ENCODE peak calls at places on chromosomes 6 and 20, in ten cellular contexts. S, O, P, M, F, V, Q, R, Z and W are unnamed samples.

GRCh38 chr20:57308451-57309410 is 20.9 kb upstream of the SPO11 start:
- DNase-seq in F (no peak), O (no peak), S (no peak), V (no peak), Q (no peak), Z (no peak), R (no peak), M (no peak), P (no peak), W (no peak)

GRCh38 chr6:29797120-29797519 is 30.5 kb upstream of the HLA-G start:
- DNase-seq in M (no peak), S (no peak), P (no peak), V (peak), O (no peak), R (no peak), Q (peak), F (peak), Z (peak), W (peak)

GRCh38 chr6:11536795-11537194 is 754 bp upstream of the TMEM170B start:
- DNase-seq in Z (no peak), V (no peak), S (peak), P (peak), Q (no peak), O (no peak), R (no peak), F (no peak), M (peak), W (no peak)

GRCh38 chr6:43669050-43669921 is 18.3 kb downstream of the MRPS18A start:
- DNase-seq in P (peak), S (no peak), Q (no peak), F (peak), O (no peak), M (no peak), Z (peak), V (peak), R (no peak), W (peak)

GRCh38 chr6:93013054-93013453 is 406.3 kb downstream of the EPHA7 start:
- DNase-seq in O (no peak), F (no peak), M (no peak), P (no peak), R (no peak), Q (no peak), Z (no peak), V (no peak), S (no peak), W (no peak)

GRCh38 chr6:126076992-126077664 is 90.8 kb downstream of the TRMT11 start:
- DNase-seq in P (no peak), Z (no peak), M (no peak), F (no peak), S (no peak), R (no peak), V (no peak), Q (no peak), O (no peak), W (no peak)

GRCh38 chr6:155026366-155027045 is 31.4 kb downstream of the TIAM2 start:
- DNase-seq in S (no peak), O (no peak), R (no peak), Q (peak), M (no peak), V (peak), F (peak), P (no peak), Z (peak), W (peak)

GRCh38 chr20:50346372-50347347 is 156.0 kb downstream of the CEBPB start:
- DNase-seq in F (peak), Z (peak), R (peak), Q (peak), M (no peak), O (peak), S (no peak), P (peak), V (peak), W (peak)

GRCh38 chr6:2669067-2669710 is 81.5 kb downstream of the MYLK4 start:
- DNase-seq in M (no peak), R (no peak), O (no peak), P (no peak), S (no peak), F (peak), Q (no peak), V (peak), Z (no peak), W (no peak)

GRCh38 chr6:30219244-30219643 is 6.0 kb upstream of the TRIM26 start:
- DNase-seq in Z (peak), V (peak), O (no peak), R (no peak), P (peak), F (peak), Q (peak), S (peak), M (peak), W (peak)

GRCh38 chr6:111211411-111212030 is 124.2 kb downstream of the SLC16A10 start:
- DNase-seq in M (no peak), R (no peak), O (no peak), V (no peak), Q (no peak), P (no peak), Z (peak), S (no peak), F (no peak), W (no peak)

DNA sequence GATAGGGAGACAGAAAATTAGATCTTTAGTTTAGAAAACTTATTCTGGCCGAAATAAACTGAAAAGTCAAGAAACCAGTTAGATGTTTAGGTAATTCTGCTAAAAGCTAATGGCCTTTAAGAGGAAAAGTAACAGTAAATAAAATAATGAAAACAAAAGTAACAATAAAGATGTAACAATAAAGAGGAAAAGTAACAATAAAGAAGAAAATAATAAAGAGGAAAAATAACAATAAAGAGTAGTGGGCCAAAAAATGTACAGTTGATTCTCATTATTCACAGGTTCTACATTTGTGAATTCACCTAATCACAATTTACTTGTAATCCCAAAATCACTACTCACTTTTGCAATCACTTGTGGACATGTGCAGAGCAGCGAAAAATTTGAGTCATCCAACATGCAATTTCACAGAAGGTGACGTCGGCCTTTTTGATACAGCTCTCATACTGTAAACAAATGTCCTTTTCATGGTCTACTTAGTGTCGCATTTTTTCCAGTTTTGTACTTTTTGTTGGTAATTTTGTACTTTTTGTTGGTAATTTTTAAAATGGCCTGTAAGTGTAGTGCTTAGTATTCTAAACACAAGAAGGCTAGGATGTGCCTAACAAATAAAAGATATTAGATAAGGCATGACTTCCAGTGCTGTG is 24.0 kb downstream of the HBS1L start:
- DNase-seq in F (peak), Z (peak), M (no peak), R (no peak), O (no peak), Q (no peak), V (peak), P (no peak), S (no peak), W (peak)
- TF ChIP-seq CTCF in F (no peak), Z (no peak), M (no peak), R (no peak), O (no peak), Q (no peak), V (no peak), P (no peak), S (no peak), W (no peak)

DNA sequence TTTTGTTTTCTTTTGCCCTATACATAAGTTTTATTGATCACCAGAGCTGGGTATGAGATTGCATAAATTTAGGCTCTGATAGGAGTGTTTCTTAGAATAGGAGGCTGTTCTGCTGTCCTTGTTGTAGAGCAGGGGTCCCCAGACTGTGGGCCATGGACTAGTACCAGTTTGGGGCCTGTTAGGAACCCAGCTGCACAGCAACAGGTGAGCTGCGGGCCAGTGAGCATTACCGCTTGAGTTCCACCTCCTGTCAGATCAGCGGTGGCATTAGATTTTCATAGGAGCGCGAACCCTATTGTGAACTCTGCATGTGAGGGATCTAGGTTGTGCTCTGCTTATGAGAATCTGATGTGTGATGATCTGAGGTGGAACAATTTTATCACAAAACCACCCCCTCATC is 26.2 kb downstream of the PHF3 start:
- DNase-seq in F (no peak), O (no peak), P (no peak), Q (no peak), Z (no peak), M (no peak), V (no peak), R (no peak), S (no peak), W (no peak)
- TF ChIP-seq CTCF in F (no peak), O (no peak), P (no peak), Q (no peak), Z (no peak), M (no peak), V (no peak), R (no peak), S (no peak), W (no peak)

GRCh38 chr6:51531623-51532022 is 555.8 kb downstream of the PKHD1 start:
- DNase-seq in Z (no peak), F (no peak), P (no peak), R (no peak), Q (no peak), V (no peak), S (no peak), M (no peak), O (no peak), W (no peak)
- TF ChIP-seq CTCF in Z (no peak), F (no peak), P (no peak), R (no peak), Q (no peak), V (no peak), S (no peak), M (no peak), O (no peak), W (no peak)

GRCh38 chr6:151440930-151441329 is 11.0 kb downstream of the RMND1 start:
- DNase-seq in S (no peak), M (no peak), O (no peak), Z (peak), R (no peak), Q (no peak), P (no peak), V (peak), F (peak), W (no peak)
- TF ChIP-seq CTCF in S (no peak), M (no peak), O (peak), Z (peak), R (no peak), Q (no peak), P (no peak), V (peak), F (peak), W (peak)

GRCh38 chr6:28436404-28436803 is 6.9 kb downstream of the ZSCAN23 start:
- DNase-seq in R (no peak), M (no peak), O (no peak), S (no peak), Z (no peak), Q (no peak), F (no peak), P (no peak), V (no peak), W (no peak)

GRCh38 chr6:28429781-28430180 is 13.5 kb downstream of the ZSCAN23 start:
- DNase-seq in Z (no peak), S (peak), M (no peak), P (no peak), R (no peak), O (no peak), Q (no peak), V (no peak), F (no peak), W (no peak)

GRCh38 chr6:28433119-28433518 is 10.2 kb downstream of the ZSCAN23 start:
- DNase-seq in Q (no peak), P (no peak), Z (no peak), S (no peak), F (no peak), M (no peak), O (no peak), R (no peak), V (no peak), W (no peak)
- TF ChIP-seq CTCF in Q (no peak), P (no peak), Z (no peak), S (no peak), F (no peak), M (no peak), O (no peak), R (no peak), V (no peak), W (no peak)

DNA sequence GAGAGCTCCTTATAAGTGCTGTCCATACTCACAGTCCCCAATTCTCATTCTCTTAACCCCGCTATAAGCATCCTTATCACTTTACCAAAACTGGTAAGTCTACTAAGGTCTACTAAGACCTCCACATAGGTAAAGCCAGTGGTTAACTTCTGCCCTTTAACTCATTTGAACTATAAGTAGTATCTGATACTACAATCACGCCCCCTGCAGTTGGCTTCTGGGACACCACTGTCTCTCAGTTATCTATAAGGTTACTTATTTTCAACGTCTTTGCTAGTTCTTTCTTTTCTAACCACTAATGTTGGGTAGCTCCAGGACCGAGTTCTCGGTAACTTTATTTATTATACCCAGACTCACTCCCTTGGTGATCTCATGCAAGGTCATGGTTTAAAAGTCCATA is 142.6 kb downstream of the ARHGAP18 start:
- DNase-seq in M (peak), F (no peak), P (no peak), R (no peak), O (no peak), Z (peak), V (peak), Q (peak), S (peak), W (peak)
- TF ChIP-seq CTCF in M (peak), F (peak), P (no peak), R (no peak), O (peak), Z (peak), V (peak), Q (no peak), S (peak), W (peak)